ENCODE peak calls at places on chromosomes 1 and 21, in eight cellular contexts. L is RPMI8226, H is right cardiac atrium, I is GM18507, A is hypothalamus, R is cardiac muscle cell, D is K562, T is T-helper 2 cell. X is an unnamed sample.
A peak's percentile ranks its signal among the peaks of the same experiment; 100 is the strongest.

GRCh38 chr1:114668784-114669561 is 876 bp downstream of the DENND2C start:
- DNase-seq in A (no peak), D (no peak), L (no peak), H (no peak), I (no peak), R (no peak), T (no peak), X (peak; percentile 29)

GRCh38 chr1:78419309-78419708 is 71.5 kb upstream of the PTGFR start:
- DNase-seq in A (no peak), H (no peak), I (no peak), T (no peak), R (no peak), D (no peak), L (peak; percentile 8), X (peak; percentile 27)

GRCh38 chr1:9234223-9235122 is at the start of gene H6PD:
- DNase-seq in H (peak; percentile 95), D (peak; percentile 94), I (peak; percentile 98), R (peak; percentile 90), L (peak; percentile 96), A (peak; percentile 52), T (peak; percentile 66), X (peak; percentile 85)

GRCh38 chr21:39637197-39637970 is 24.6 kb downstream of the B3GALT5 start:
- DNase-seq in D (no peak), H (no peak), I (no peak), L (no peak), T (no peak), R (no peak), A (no peak), X (no peak)

GRCh38 chr21:42120056-42120903 is 49.2 kb downstream of the UMODL1 start:
- DNase-seq in H (no peak), A (no peak), T (no peak), L (peak; percentile 82), R (no peak), D (no peak), I (no peak), X (no peak)

GRCh38 chr1:51417496-51418383 is 87.4 kb upstream of the TTC39A start:
- DNase-seq in D (peak; percentile 16), T (no peak), L (no peak), H (no peak), R (no peak), A (no peak), I (no peak), X (peak; percentile 33)

GRCh38 chr21:15094706-15095105 is 29.9 kb upstream of the NRIP1 start:
- DNase-seq in I (no peak), T (no peak), A (no peak), R (no peak), H (no peak), L (no peak), D (no peak), X (peak; percentile 34)

GRCh38 chr1:196980859-196981258 is 3.5 kb downstream of the CFHR5 start:
- DNase-seq in H (no peak), L (no peak), I (no peak), R (no peak), A (no peak), T (no peak), D (no peak), X (no peak)

GRCh38 chr1:61084560-61084991 is 2.2 kb downstream of the NFIA start:
- DNase-seq in A (no peak), H (no peak), L (no peak), T (no peak), R (no peak), I (no peak), D (no peak), X (no peak)

GRCh38 chr1:162823231-162823630 is 32.7 kb downstream of the HSD17B7 start:
- DNase-seq in T (no peak), L (no peak), I (no peak), A (no peak), H (no peak), D (no peak), R (no peak), X (no peak)

GRCh38 chr1:107262472-107263286 is 121.8 kb downstream of the NTNG1 start:
- DNase-seq in I (no peak), L (no peak), R (no peak), T (no peak), D (no peak), A (no peak), H (no peak), X (no peak)

GRCh38 chr1:32249831-32250525 is 1.1 kb upstream of the LCK start:
- DNase-seq in L (peak; percentile 95), T (peak; percentile 75), I (peak; percentile 80), H (peak; percentile 73), D (peak; percentile 60), A (no peak), R (no peak), X (no peak)

GRCh38 chr1:33211972-33212371 is 30.1 kb upstream of the TRIM62 start:
- DNase-seq in R (no peak), L (no peak), I (no peak), T (no peak), H (no peak), D (no peak), A (no peak), X (no peak)

GRCh38 chr1:46183926-46184557 is 7.8 kb upstream of the P3R3URF start:
- DNase-seq in A (no peak), H (no peak), T (no peak), L (no peak), D (no peak), I (no peak), R (no peak), X (peak; percentile 50)